ENCODE peak calls at places on chromosomes 12 and 14, in six cellular contexts. I is fibroblast of lung; B is stimulated activated CD4-positive, alpha-beta T cell treated with anti-CD3 and anti-CD28 coated beads, Interleukin-4, amount 100 ng/mL, for 1 hour; X is activated T-cell treated with anti-CD3 and anti-CD28 coated beads for 48 hours; Q is NCI-H69; N is Kasumi-1. G is an unnamed sample.

GRCh38 chr12:97643961-97644360 is 181.4 kb downstream of the RMST start:
- DNase-seq in B (no peak), I (no peak), X (no peak), N (no peak), Q (no peak), G (no peak)

GRCh38 chr12:104643921-104644669 is 187.3 kb downstream of the CHST11 start:
- DNase-seq in X (no peak), B (no peak), I (no peak), N (peak), Q (peak), G (no peak)

GRCh38 chr12:65986047-65986446 is 144.5 kb downstream of the LLPH start:
- DNase-seq in B (no peak), X (no peak), I (no peak), Q (no peak), N (no peak), G (no peak)

GRCh38 chr12:132715874-132716273 is 5.2 kb downstream of the PGAM5 start:
- DNase-seq in N (no peak), B (no peak), X (no peak), I (no peak), Q (no peak), G (no peak)

GRCh38 chr14:99263564-99264330 is 8.2 kb downstream of the BCL11B start:
- DNase-seq in X (no peak), I (no peak), Q (no peak), B (no peak), N (no peak), G (no peak)

GRCh38 chr12:67698711-67699603 is 50.4 kb downstream of the DYRK2 start:
- DNase-seq in X (peak), B (peak), N (peak), I (peak), Q (no peak), G (peak)

GRCh38 chr14:68094158-68094557 is 274.6 kb downstream of the RAD51B start:
- DNase-seq in N (no peak), B (no peak), X (no peak), Q (no peak), I (peak), G (no peak)

GRCh38 chr12:91988076-91988475 is 157.6 kb downstream of the BTG1 start:
- DNase-seq in I (no peak), Q (no peak), B (no peak), N (no peak), X (no peak), G (peak)

GRCh38 chr12:57149309-57149900 is 2.0 kb upstream of the LRP1-AS start:
- DNase-seq in X (no peak), I (peak), Q (no peak), N (no peak), B (no peak), G (peak)

GRCh38 chr14:56129941-56130340 is 11.7 kb downstream of the PELI2 start:
- DNase-seq in N (peak), I (no peak), B (no peak), Q (peak), X (no peak), G (no peak)

GRCh38 chr12:14691560-14691959 is 4.8 kb downstream of the GUCY2C start:
- DNase-seq in N (peak), B (no peak), I (no peak), Q (peak), X (no peak), G (no peak)

GRCh38 chr14:22602853-22603252 is 4.8 kb downstream of the ABHD4 start:
- DNase-seq in Q (no peak), N (no peak), I (no peak), X (no peak), B (no peak), G (no peak)

GRCh38 chr14:87309557-87309956 is 683.4 kb downstream of the GALC start:
- DNase-seq in N (no peak), I (no peak), Q (no peak), X (no peak), B (no peak), G (no peak)

GRCh38 chr14:74549588-74549987 is 56.0 kb downstream of the ISCA2 start:
- DNase-seq in X (no peak), Q (no peak), N (no peak), I (no peak), B (no peak), G (no peak)

G was measured in fibroblast of the aortic adventitia.